ENCODE peak calls at places on chromosomes 12 and 14, in six cellular contexts. One of them, this sample, is unnamed.

GRCh38 chr14:105073720-105074600 is 8.7 kb upstream of the GPR132 start:
- DNase-seq in heart left ventricle: peak
- DNase-seq in progenitor cell of endocrine pancreas: no peak
- DNase-seq in ovary: no peak
- DNase-seq in activated B cell treated with CpG ODN at 0.5 μM for 24 hours: no peak
- DNase-seq in MCF 10A: no peak
- DNase-seq in this sample: no peak

GRCh38 chr14:31080060-31080459 is 53.9 kb upstream of the STRN3 start:
- DNase-seq in ovary: no peak
- DNase-seq in MCF 10A: peak
- DNase-seq in heart left ventricle: no peak
- DNase-seq in progenitor cell of endocrine pancreas: no peak
- DNase-seq in activated B cell treated with CpG ODN at 0.5 μM for 24 hours: no peak
- DNase-seq in this sample: no peak

GRCh38 chr14:101426466-101426865 is 134.8 kb upstream of the DIO3 start:
- DNase-seq in MCF 10A: no peak
- DNase-seq in heart left ventricle: no peak
- DNase-seq in ovary: no peak
- DNase-seq in activated B cell treated with CpG ODN at 0.5 μM for 24 hours: no peak
- DNase-seq in progenitor cell of endocrine pancreas: no peak
- DNase-seq in this sample: no peak

GRCh38 chr14:68967459-68967940 is 11.6 kb downstream of the ACTN1 start:
- DNase-seq in heart left ventricle: no peak
- DNase-seq in progenitor cell of endocrine pancreas: no peak
- DNase-seq in ovary: no peak
- DNase-seq in activated B cell treated with CpG ODN at 0.5 μM for 24 hours: no peak
- DNase-seq in MCF 10A: no peak
- DNase-seq in this sample: no peak

GRCh38 chr12:22530-23201 is 43.9 kb upstream of the IQSEC3 start:
- DNase-seq in heart left ventricle: no peak
- DNase-seq in MCF 10A: no peak
- DNase-seq in ovary: no peak
- DNase-seq in activated B cell treated with CpG ODN at 0.5 μM for 24 hours: no peak
- DNase-seq in progenitor cell of endocrine pancreas: no peak
- DNase-seq in this sample: no peak

GRCh38 chr14:100524933-100525243 is 62.3 kb downstream of the BEGAIN start:
- DNase-seq in MCF 10A: no peak
- DNase-seq in ovary: peak
- DNase-seq in progenitor cell of endocrine pancreas: peak
- DNase-seq in heart left ventricle: no peak
- DNase-seq in activated B cell treated with CpG ODN at 0.5 μM for 24 hours: no peak
- DNase-seq in this sample: peak

GRCh38 chr14:84421611-84422010 is 1108.3 kb upstream of the FLRT2 start:
- DNase-seq in heart left ventricle: no peak
- DNase-seq in ovary: no peak
- DNase-seq in activated B cell treated with CpG ODN at 0.5 μM for 24 hours: no peak
- DNase-seq in progenitor cell of endocrine pancreas: no peak
- DNase-seq in MCF 10A: peak
- DNase-seq in this sample: no peak

GRCh38 chr14:56119221-56119967 is 1.2 kb downstream of the PELI2 start:
- DNase-seq in activated B cell treated with CpG ODN at 0.5 μM for 24 hours: peak
- DNase-seq in heart left ventricle: peak
- DNase-seq in MCF 10A: no peak
- DNase-seq in progenitor cell of endocrine pancreas: peak
- DNase-seq in ovary: peak
- DNase-seq in this sample: peak

GRCh38 chr14:104739546-104740516 is 13.1 kb upstream of the SIVA1 start:
- DNase-seq in ovary: no peak
- DNase-seq in progenitor cell of endocrine pancreas: no peak
- DNase-seq in activated B cell treated with CpG ODN at 0.5 μM for 24 hours: no peak
- DNase-seq in heart left ventricle: no peak
- DNase-seq in MCF 10A: no peak
- DNase-seq in this sample: no peak

GRCh38 chr12:56932146-56932545 is 2.1 kb downstream of the SDR9C7 start:
- DNase-seq in MCF 10A: no peak
- DNase-seq in heart left ventricle: no peak
- DNase-seq in activated B cell treated with CpG ODN at 0.5 μM for 24 hours: no peak
- DNase-seq in ovary: no peak
- DNase-seq in progenitor cell of endocrine pancreas: no peak
- DNase-seq in this sample: no peak

GRCh38 chr12:56930241-56930640 is 4.0 kb downstream of the SDR9C7 start:
- DNase-seq in progenitor cell of endocrine pancreas: no peak
- DNase-seq in activated B cell treated with CpG ODN at 0.5 μM for 24 hours: no peak
- DNase-seq in heart left ventricle: no peak
- DNase-seq in MCF 10A: no peak
- DNase-seq in ovary: no peak
- DNase-seq in this sample: no peak

GRCh38 chr12:56928262-56928661 is 5.9 kb downstream of the SDR9C7 start:
- DNase-seq in progenitor cell of endocrine pancreas: no peak
- DNase-seq in ovary: no peak
- DNase-seq in MCF 10A: no peak
- DNase-seq in activated B cell treated with CpG ODN at 0.5 μM for 24 hours: no peak
- DNase-seq in heart left ventricle: no peak
- DNase-seq in this sample: no peak

GRCh38 chr12:56931474-56931978 is 2.7 kb downstream of the SDR9C7 start:
- DNase-seq in MCF 10A: peak
- DNase-seq in progenitor cell of endocrine pancreas: no peak
- DNase-seq in heart left ventricle: no peak
- DNase-seq in ovary: no peak
- DNase-seq in activated B cell treated with CpG ODN at 0.5 μM for 24 hours: no peak
- DNase-seq in this sample: no peak

GRCh38 chr12:56929780-56930179 is 4.4 kb downstream of the SDR9C7 start:
- DNase-seq in heart left ventricle: no peak
- DNase-seq in activated B cell treated with CpG ODN at 0.5 μM for 24 hours: no peak
- DNase-seq in progenitor cell of endocrine pancreas: no peak
- DNase-seq in MCF 10A: no peak
- DNase-seq in ovary: no peak
- DNase-seq in this sample: no peak
- TF ChIP-seq CTCF in heart left ventricle: no peak
- TF ChIP-seq CTCF in activated B cell treated with CpG ODN at 0.5 μM for 24 hours: no peak
- TF ChIP-seq CTCF in progenitor cell of endocrine pancreas: no peak
- TF ChIP-seq CTCF in MCF 10A: no peak
- TF ChIP-seq CTCF in ovary: no peak
- TF ChIP-seq CTCF in this sample: no peak

GRCh38 chr14:51302319-51303030 is 62.4 kb downstream of the TMX1 start:
- DNase-seq in MCF 10A: peak
- DNase-seq in ovary: no peak
- DNase-seq in heart left ventricle: no peak
- DNase-seq in activated B cell treated with CpG ODN at 0.5 μM for 24 hours: no peak
- DNase-seq in progenitor cell of endocrine pancreas: no peak
- DNase-seq in this sample: no peak
- TF ChIP-seq CTCF in MCF 10A: no peak
- TF ChIP-seq CTCF in ovary: no peak
- TF ChIP-seq CTCF in heart left ventricle: no peak
- TF ChIP-seq CTCF in activated B cell treated with CpG ODN at 0.5 μM for 24 hours: no peak
- TF ChIP-seq CTCF in progenitor cell of endocrine pancreas: no peak
- TF ChIP-seq CTCF in this sample: no peak

GRCh38 chr12:111268738-111269572 is 99.9 kb downstream of the PHETA1 start:
- DNase-seq in activated B cell treated with CpG ODN at 0.5 μM for 24 hours: no peak
- DNase-seq in progenitor cell of endocrine pancreas: no peak
- DNase-seq in heart left ventricle: no peak
- DNase-seq in ovary: no peak
- DNase-seq in MCF 10A: peak
- DNase-seq in this sample: peak

GRCh38 chr12:111270128-111270651 is 98.7 kb downstream of the PHETA1 start:
- DNase-seq in MCF 10A: no peak
- DNase-seq in progenitor cell of endocrine pancreas: no peak
- DNase-seq in heart left ventricle: no peak
- DNase-seq in ovary: no peak
- DNase-seq in activated B cell treated with CpG ODN at 0.5 μM for 24 hours: no peak
- DNase-seq in this sample: no peak

GRCh38 chr12:111269688-111270087 is 99.2 kb downstream of the PHETA1 start:
- DNase-seq in ovary: no peak
- DNase-seq in progenitor cell of endocrine pancreas: no peak
- DNase-seq in activated B cell treated with CpG ODN at 0.5 μM for 24 hours: no peak
- DNase-seq in heart left ventricle: no peak
- DNase-seq in MCF 10A: no peak
- DNase-seq in this sample: no peak

GRCh38 chr12:111270773-111271172 is 98.1 kb downstream of the PHETA1 start:
- DNase-seq in MCF 10A: no peak
- DNase-seq in progenitor cell of endocrine pancreas: no peak
- DNase-seq in heart left ventricle: no peak
- DNase-seq in activated B cell treated with CpG ODN at 0.5 μM for 24 hours: no peak
- DNase-seq in ovary: no peak
- DNase-seq in this sample: no peak

GRCh38 chr12:111271674-111272418 is 97.0 kb downstream of the PHETA1 start:
- DNase-seq in ovary: no peak
- DNase-seq in heart left ventricle: no peak
- DNase-seq in activated B cell treated with CpG ODN at 0.5 μM for 24 hours: no peak
- DNase-seq in MCF 10A: peak
- DNase-seq in progenitor cell of endocrine pancreas: no peak
- DNase-seq in this sample: no peak
- TF ChIP-seq CTCF in ovary: no peak
- TF ChIP-seq CTCF in heart left ventricle: no peak
- TF ChIP-seq CTCF in activated B cell treated with CpG ODN at 0.5 μM for 24 hours: no peak
- TF ChIP-seq CTCF in MCF 10A: no peak
- TF ChIP-seq CTCF in progenitor cell of endocrine pancreas: peak
- TF ChIP-seq CTCF in this sample: no peak

DNA sequence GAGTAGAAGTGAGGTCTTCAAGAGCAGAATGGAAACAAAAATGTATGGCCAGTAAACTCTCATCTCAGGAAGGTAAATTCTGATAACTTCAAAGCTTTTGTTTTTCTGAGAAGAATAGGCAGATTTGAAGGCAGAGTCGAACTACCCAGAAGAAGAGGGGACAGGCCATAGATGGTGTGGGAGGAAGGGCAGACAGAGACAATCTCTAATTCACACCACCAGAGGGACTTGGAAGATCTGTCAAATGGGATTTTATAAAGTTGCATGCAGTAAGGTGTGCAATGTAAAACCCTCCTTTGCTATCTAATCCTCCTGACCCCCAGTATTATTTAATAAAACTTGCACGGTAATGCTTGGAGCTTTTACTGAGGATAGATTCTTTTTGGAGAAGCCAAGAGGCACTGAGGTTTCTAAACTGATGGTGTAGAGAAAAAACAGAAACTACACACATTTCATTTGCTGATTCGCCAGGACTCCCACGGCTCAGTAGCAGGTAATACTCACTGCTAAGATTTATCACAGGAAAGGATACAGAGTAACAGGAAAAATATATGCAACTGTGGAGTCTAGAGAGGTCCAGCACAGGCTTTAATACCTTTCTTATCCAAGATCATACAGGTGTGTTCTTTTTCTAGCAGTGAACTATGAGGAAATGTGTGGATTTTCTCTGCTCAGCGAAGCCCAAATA is 18.3 kb downstream of the SLC38A2 start:
- DNase-seq in heart left ventricle: no peak
- DNase-seq in MCF 10A: no peak
- DNase-seq in activated B cell treated with CpG ODN at 0.5 μM for 24 hours: no peak
- DNase-seq in progenitor cell of endocrine pancreas: no peak
- DNase-seq in ovary: no peak
- DNase-seq in this sample: no peak
- TF ChIP-seq CTCF in heart left ventricle: no peak
- TF ChIP-seq CTCF in MCF 10A: no peak
- TF ChIP-seq CTCF in activated B cell treated with CpG ODN at 0.5 μM for 24 hours: no peak
- TF ChIP-seq CTCF in progenitor cell of endocrine pancreas: no peak
- TF ChIP-seq CTCF in ovary: no peak
- TF ChIP-seq CTCF in this sample: no peak

GRCh38 chr12:53599579-53599978 is 26.6 kb downstream of the ATF7 start:
- DNase-seq in heart left ventricle: no peak
- DNase-seq in MCF 10A: no peak
- DNase-seq in activated B cell treated with CpG ODN at 0.5 μM for 24 hours: no peak
- DNase-seq in progenitor cell of endocrine pancreas: no peak
- DNase-seq in ovary: no peak
- DNase-seq in this sample: no peak
- TF ChIP-seq CTCF in heart left ventricle: peak
- TF ChIP-seq CTCF in MCF 10A: peak
- TF ChIP-seq CTCF in activated B cell treated with CpG ODN at 0.5 μM for 24 hours: no peak
- TF ChIP-seq CTCF in progenitor cell of endocrine pancreas: no peak
- TF ChIP-seq CTCF in ovary: no peak
- TF ChIP-seq CTCF in this sample: no peak

DNA sequence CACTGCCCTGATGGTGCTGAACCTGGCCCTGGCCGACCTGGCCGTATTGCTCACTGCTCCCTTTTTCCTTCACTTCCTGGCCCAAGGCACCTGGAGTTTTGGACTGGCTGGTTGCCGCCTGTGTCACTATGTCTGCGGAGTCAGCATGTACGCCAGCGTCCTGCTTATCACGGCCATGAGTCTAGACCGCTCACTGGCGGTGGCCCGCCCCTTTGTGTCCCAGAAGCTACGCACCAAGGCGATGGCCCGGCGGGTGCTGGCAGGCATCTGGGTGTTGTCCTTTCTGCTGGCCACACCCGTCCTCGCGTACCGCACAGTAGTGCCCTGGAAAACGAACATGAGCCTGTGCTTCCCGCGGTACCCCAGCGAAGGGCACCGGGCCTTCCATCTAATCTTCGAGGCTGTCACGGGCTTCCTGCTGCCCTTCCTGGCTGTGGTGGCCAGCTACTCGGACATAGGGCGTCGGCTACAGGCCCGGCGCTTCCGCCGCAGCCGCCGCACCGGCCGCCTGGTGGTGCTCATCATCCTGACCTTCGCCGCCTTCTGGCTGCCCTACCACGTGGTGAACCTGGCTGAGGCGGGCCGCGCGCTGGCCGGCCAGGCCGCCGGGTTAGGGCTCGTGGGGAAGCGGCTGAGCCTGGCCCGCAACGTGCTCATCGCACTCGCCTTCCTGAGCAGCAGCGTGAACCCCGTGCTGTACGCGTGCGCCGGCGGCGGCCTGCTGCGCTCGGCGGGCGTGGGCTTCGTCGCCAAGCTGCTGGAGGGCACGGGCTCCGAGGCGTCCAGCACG is 4.7 kb downstream of the LTB4R start:
- DNase-seq in MCF 10A: no peak
- DNase-seq in activated B cell treated with CpG ODN at 0.5 μM for 24 hours: no peak
- DNase-seq in progenitor cell of endocrine pancreas: no peak
- DNase-seq in ovary: peak
- DNase-seq in heart left ventricle: peak
- DNase-seq in this sample: no peak
- TF ChIP-seq CTCF in MCF 10A: no peak
- TF ChIP-seq CTCF in activated B cell treated with CpG ODN at 0.5 μM for 24 hours: no peak
- TF ChIP-seq CTCF in progenitor cell of endocrine pancreas: peak
- TF ChIP-seq CTCF in ovary: peak
- TF ChIP-seq CTCF in heart left ventricle: peak
- TF ChIP-seq CTCF in this sample: no peak